ENCODE peak calls at places on chromosomes 12 and 14, in four cellular contexts. One of them, this sample, is unnamed.

GRCh38 chr12:122097641-122098364 is 19.2 kb downstream of the MLXIP start:
- DNase-seq in myocyte: peak
- DNase-seq in hepatic stellate cell: no peak
- DNase-seq in NAMALWA: no peak
- DNase-seq in this sample: no peak

GRCh38 chr14:34340226-34340625 is 121.8 kb downstream of the SPTSSA start:
- DNase-seq in myocyte: no peak
- DNase-seq in hepatic stellate cell: no peak
- DNase-seq in NAMALWA: no peak
- DNase-seq in this sample: no peak

GRCh38 chr12:130701402-130701744 is 14.7 kb downstream of the RIMBP2 start:
- DNase-seq in myocyte: no peak
- DNase-seq in hepatic stellate cell: no peak
- DNase-seq in NAMALWA: no peak
- DNase-seq in this sample: no peak

GRCh38 chr12:105267711-105268110 is 31.7 kb upstream of the APPL2 start:
- DNase-seq in myocyte: peak
- DNase-seq in hepatic stellate cell: no peak
- DNase-seq in NAMALWA: no peak
- DNase-seq in this sample: no peak

GRCh38 chr14:36666416-36667206 is 5.0 kb downstream of the PAX9 start:
- DNase-seq in myocyte: no peak
- DNase-seq in hepatic stellate cell: no peak
- DNase-seq in NAMALWA: no peak
- DNase-seq in this sample: no peak

GRCh38 chr12:89461190-89461589 is 63.4 kb downstream of the GALNT4 start:
- DNase-seq in myocyte: no peak
- DNase-seq in hepatic stellate cell: no peak
- DNase-seq in NAMALWA: no peak
- DNase-seq in this sample: no peak

GRCh38 chr12:6790496-6791150 is 1.3 kb downstream of the CD4 start:
- DNase-seq in myocyte: no peak
- DNase-seq in hepatic stellate cell: no peak
- DNase-seq in NAMALWA: no peak
- DNase-seq in this sample: no peak

GRCh38 chr14:65184032-65184764 is 81.9 kb upstream of the MAX start:
- DNase-seq in myocyte: peak
- DNase-seq in hepatic stellate cell: no peak
- DNase-seq in NAMALWA: no peak
- DNase-seq in this sample: no peak

GRCh38 chr12:122790393-122791075 is 16.2 kb downstream of the CCDC62 start:
- DNase-seq in myocyte: no peak
- DNase-seq in hepatic stellate cell: no peak
- DNase-seq in NAMALWA: no peak
- DNase-seq in this sample: no peak

GRCh38 chr14:75279153-75279738 is 618 bp downstream of the FOS start:
- DNase-seq in myocyte: peak
- DNase-seq in hepatic stellate cell: no peak
- DNase-seq in NAMALWA: peak
- DNase-seq in this sample: no peak

GRCh38 chr12:59744564-59744963 is 148.7 kb downstream of the SLC16A7 start:
- DNase-seq in myocyte: no peak
- DNase-seq in hepatic stellate cell: no peak
- DNase-seq in NAMALWA: no peak
- DNase-seq in this sample: no peak

GRCh38 chr12:95102916-95103671 is 29.7 kb upstream of the NR2C1 start:
- DNase-seq in myocyte: peak
- DNase-seq in hepatic stellate cell: peak
- DNase-seq in NAMALWA: no peak
- DNase-seq in this sample: peak

GRCh38 chr12:55673638-55674037 is 34.1 kb downstream of the ITGA7 start:
- DNase-seq in myocyte: no peak
- DNase-seq in hepatic stellate cell: no peak
- DNase-seq in NAMALWA: peak
- DNase-seq in this sample: no peak

GRCh38 chr12:108053512-108053911 is 75.6 kb upstream of the WSCD2 start:
- DNase-seq in myocyte: no peak
- DNase-seq in hepatic stellate cell: no peak
- DNase-seq in NAMALWA: no peak
- DNase-seq in this sample: no peak

GRCh38 chr12:105765053-105766019 is 373.4 kb downstream of the NUAK1 start:
- DNase-seq in myocyte: no peak
- DNase-seq in hepatic stellate cell: no peak
- DNase-seq in NAMALWA: no peak
- DNase-seq in this sample: no peak

GRCh38 chr12:55850893-55851292 is 8.2 kb upstream of the MMP19 start:
- DNase-seq in myocyte: no peak
- DNase-seq in hepatic stellate cell: no peak
- DNase-seq in NAMALWA: no peak
- DNase-seq in this sample: no peak

GRCh38 chr14:104370256-104370870 is 209.2 kb upstream of the C14orf180 start:
- DNase-seq in myocyte: no peak
- DNase-seq in hepatic stellate cell: no peak
- DNase-seq in NAMALWA: peak
- DNase-seq in this sample: no peak

GRCh38 chr12:12156835-12157234 is 86.1 kb downstream of the BCL2L14 start:
- DNase-seq in myocyte: no peak
- DNase-seq in hepatic stellate cell: no peak
- DNase-seq in NAMALWA: no peak
- DNase-seq in this sample: no peak

GRCh38 chr12:100229036-100229635 is 28.5 kb downstream of the ACTR6 start:
- DNase-seq in myocyte: peak
- DNase-seq in hepatic stellate cell: no peak
- DNase-seq in NAMALWA: peak
- DNase-seq in this sample: no peak

GRCh38 chr12:121513464-121514183 is 67.2 kb downstream of the KDM2B start:
- DNase-seq in myocyte: no peak
- DNase-seq in hepatic stellate cell: no peak
- DNase-seq in NAMALWA: peak
- DNase-seq in this sample: no peak

GRCh38 chr14:99560946-99561683 is 42.9 kb downstream of the CCDC85C start:
- DNase-seq in myocyte: peak
- DNase-seq in hepatic stellate cell: no peak
- DNase-seq in NAMALWA: no peak
- DNase-seq in this sample: no peak

GRCh38 chr12:74488134-74488533 is 49.5 kb upstream of the ATXN7L3B start:
- DNase-seq in myocyte: no peak
- DNase-seq in hepatic stellate cell: no peak
- DNase-seq in NAMALWA: no peak
- DNase-seq in this sample: no peak

GRCh38 chr14:54398028-54398368 is 1.2 kb downstream of the CDKN3 start:
- DNase-seq in myocyte: peak
- DNase-seq in hepatic stellate cell: no peak
- DNase-seq in NAMALWA: no peak
- DNase-seq in this sample: no peak

GRCh38 chr14:69625299-69626131 is 14.1 kb downstream of the SUSD6 start:
- DNase-seq in myocyte: no peak
- DNase-seq in hepatic stellate cell: no peak
- DNase-seq in NAMALWA: peak
- DNase-seq in this sample: no peak

GRCh38 chr12:25950329-25951115 is 8.0 kb upstream of the RASSF8 start:
- DNase-seq in myocyte: no peak
- DNase-seq in hepatic stellate cell: no peak
- DNase-seq in NAMALWA: no peak
- DNase-seq in this sample: peak

GRCh38 chr12:119180380-119181040 is 1.8 kb downstream of the HSPB8 start:
- DNase-seq in myocyte: peak
- DNase-seq in hepatic stellate cell: peak
- DNase-seq in NAMALWA: no peak
- DNase-seq in this sample: no peak

GRCh38 chr14:55458800-55459577 is 18.6 kb upstream of the TBPL2 start:
- DNase-seq in myocyte: peak
- DNase-seq in hepatic stellate cell: no peak
- DNase-seq in NAMALWA: no peak
- DNase-seq in this sample: no peak

GRCh38 chr14:50417853-50418252 is 21.2 kb upstream of the CDKL1 start:
- DNase-seq in myocyte: no peak
- DNase-seq in hepatic stellate cell: no peak
- DNase-seq in NAMALWA: no peak
- DNase-seq in this sample: no peak

GRCh38 chr12:108825205-108825950 is 32.0 kb downstream of the SSH1 start:
- DNase-seq in myocyte: peak
- DNase-seq in hepatic stellate cell: no peak
- DNase-seq in NAMALWA: peak
- DNase-seq in this sample: no peak

GRCh38 chr12:76556373-76556772 is 3.2 kb downstream of the OSBPL8 start:
- DNase-seq in myocyte: no peak
- DNase-seq in hepatic stellate cell: no peak
- DNase-seq in NAMALWA: no peak
- DNase-seq in this sample: no peak

GRCh38 chr12:97556201-97556824 is 93.7 kb downstream of the RMST start:
- DNase-seq in myocyte: no peak
- DNase-seq in hepatic stellate cell: no peak
- DNase-seq in NAMALWA: peak
- DNase-seq in this sample: no peak

GRCh38 chr14:96237641-96238040 is 18.4 kb upstream of the BDKRB1 start:
- DNase-seq in myocyte: no peak
- DNase-seq in hepatic stellate cell: no peak
- DNase-seq in NAMALWA: no peak
- DNase-seq in this sample: no peak

GRCh38 chr12:32217354-32218310 is 111.0 kb downstream of the BICD1 start:
- DNase-seq in myocyte: peak
- DNase-seq in hepatic stellate cell: peak
- DNase-seq in NAMALWA: no peak
- DNase-seq in this sample: peak

GRCh38 chr14:51188566-51189185 is 51.4 kb upstream of the TMX1 start:
- DNase-seq in myocyte: peak
- DNase-seq in hepatic stellate cell: no peak
- DNase-seq in NAMALWA: no peak
- DNase-seq in this sample: no peak

GRCh38 chr12:27504506-27504905 is 19.5 kb upstream of the PPFIBP1 start:
- DNase-seq in myocyte: peak
- DNase-seq in hepatic stellate cell: no peak
- DNase-seq in NAMALWA: no peak
- DNase-seq in this sample: peak

GRCh38 chr14:76473381-76474263 is 97.7 kb downstream of the ESRRB start:
- DNase-seq in myocyte: peak
- DNase-seq in hepatic stellate cell: no peak
- DNase-seq in NAMALWA: no peak
- DNase-seq in this sample: no peak

GRCh38 chr14:64337901-64338615 is 43.9 kb upstream of the ESR2 start:
- DNase-seq in myocyte: peak
- DNase-seq in hepatic stellate cell: peak
- DNase-seq in NAMALWA: peak
- DNase-seq in this sample: peak